ENCODE peak calls at places on chromosomes 12 and 14, in five cellular contexts. One of them, this sample, is unnamed.
A peak's percentile ranks its signal among the peaks of the same experiment; 100 is the strongest.

GRCh38 chr14:100594625-100594951 is 7.4 kb upstream of the BEGAIN start:
- DNase-seq in mammary epithelial cell: no peak
- DNase-seq in A549: no peak
- DNase-seq in cardiac muscle cell: no peak
- DNase-seq in substantia nigra: no peak
- DNase-seq in this sample: no peak

GRCh38 chr14:88488081-88488480 is 66.7 kb downstream of the PTPN21 start:
- DNase-seq in A549: no peak
- DNase-seq in substantia nigra: no peak
- DNase-seq in cardiac muscle cell: no peak
- DNase-seq in mammary epithelial cell: peak; percentile 66
- DNase-seq in this sample: peak; percentile 68

GRCh38 chr12:93618891-93619410 is 46.5 kb downstream of the SOCS2 start:
- DNase-seq in cardiac muscle cell: no peak
- DNase-seq in substantia nigra: no peak
- DNase-seq in mammary epithelial cell: no peak
- DNase-seq in A549: no peak
- DNase-seq in this sample: no peak

GRCh38 chr14:91233936-91234790 is 10.3 kb downstream of the GPR68 start:
- DNase-seq in mammary epithelial cell: no peak
- DNase-seq in cardiac muscle cell: no peak
- DNase-seq in substantia nigra: no peak
- DNase-seq in A549: no peak
- DNase-seq in this sample: no peak

GRCh38 chr14:90629471-90629870 is 186.8 kb downstream of the TTC7B start:
- DNase-seq in A549: no peak
- DNase-seq in mammary epithelial cell: no peak
- DNase-seq in cardiac muscle cell: no peak
- DNase-seq in substantia nigra: no peak
- DNase-seq in this sample: no peak

GRCh38 chr14:21913759-21914158 is 240.1 kb upstream of the OR4E1 start:
- DNase-seq in A549: peak; percentile 93
- DNase-seq in cardiac muscle cell: peak; percentile 84
- DNase-seq in substantia nigra: no peak
- DNase-seq in mammary epithelial cell: peak; percentile 53
- DNase-seq in this sample: peak; percentile 85

GRCh38 chr12:84619053-84619452 is 293.5 kb downstream of the SLC6A15 start:
- DNase-seq in substantia nigra: no peak
- DNase-seq in A549: no peak
- DNase-seq in mammary epithelial cell: no peak
- DNase-seq in cardiac muscle cell: no peak
- DNase-seq in this sample: no peak

GRCh38 chr14:104986487-104987164 is 1.0 kb downstream of the CLBA1 start:
- DNase-seq in substantia nigra: no peak
- DNase-seq in A549: no peak
- DNase-seq in cardiac muscle cell: no peak
- DNase-seq in mammary epithelial cell: no peak
- DNase-seq in this sample: no peak

GRCh38 chr12:4282892-4283511 is 9.4 kb downstream of the CCND2 start:
- DNase-seq in A549: no peak
- DNase-seq in substantia nigra: no peak
- DNase-seq in mammary epithelial cell: no peak
- DNase-seq in cardiac muscle cell: no peak
- DNase-seq in this sample: no peak

GRCh38 chr14:29603721-29604120 is 323.9 kb downstream of the PRKD1 start:
- DNase-seq in A549: no peak
- DNase-seq in cardiac muscle cell: no peak
- DNase-seq in substantia nigra: no peak
- DNase-seq in mammary epithelial cell: no peak
- DNase-seq in this sample: no peak

GRCh38 chr14:29607129-29607528 is 320.5 kb downstream of the PRKD1 start:
- DNase-seq in cardiac muscle cell: peak; percentile 10
- DNase-seq in substantia nigra: no peak
- DNase-seq in A549: no peak
- DNase-seq in mammary epithelial cell: no peak
- DNase-seq in this sample: no peak

GRCh38 chr14:29601559-29602109 is 326.0 kb downstream of the PRKD1 start:
- DNase-seq in mammary epithelial cell: no peak
- DNase-seq in A549: no peak
- DNase-seq in cardiac muscle cell: no peak
- DNase-seq in substantia nigra: no peak
- DNase-seq in this sample: no peak
- H3K27ac ChIP-seq in mammary epithelial cell: no peak overlapping the region
- H3K27ac ChIP-seq in A549: no peak overlapping the region
- H3K27ac ChIP-seq in cardiac muscle cell: no peak overlapping the region
- H3K27ac ChIP-seq in substantia nigra: no peak overlapping the region
- H3K27ac ChIP-seq in this sample: no peak overlapping the region

DNA sequence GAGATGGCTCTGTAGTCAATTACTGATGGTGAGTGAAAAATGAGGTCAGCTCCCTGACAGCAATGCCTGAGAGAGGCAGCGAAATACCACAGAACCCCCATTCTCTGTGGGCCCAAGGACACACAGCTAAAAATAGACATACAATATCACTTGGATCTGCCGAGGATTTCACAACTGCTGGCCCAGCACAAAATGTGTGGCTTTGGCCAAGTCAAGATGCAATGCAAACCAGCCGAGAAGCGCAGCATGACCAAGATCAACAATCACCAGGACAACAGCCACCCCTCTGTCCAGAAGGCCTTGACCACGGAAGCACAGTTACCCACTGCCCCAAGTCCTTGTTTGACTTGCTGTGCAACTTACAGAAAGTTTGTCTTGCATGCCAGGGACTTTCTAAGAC is 52.2 kb downstream of the CKAP4 start:
- DNase-seq in mammary epithelial cell: no peak
- DNase-seq in A549: no peak
- DNase-seq in substantia nigra: no peak
- DNase-seq in cardiac muscle cell: peak; percentile 18
- DNase-seq in this sample: peak; percentile 77
- H3K27ac ChIP-seq in mammary epithelial cell: no peak overlapping the region
- H3K27ac ChIP-seq in A549: no peak overlapping the region
- H3K27ac ChIP-seq in substantia nigra: no peak overlapping the region
- H3K27ac ChIP-seq in cardiac muscle cell: peak overlapping the region; percentile 43
- H3K27ac ChIP-seq in this sample: no peak overlapping the region

GRCh38 chr12:77814361-77814760 is 16.3 kb upstream of the NAV3 start:
- DNase-seq in A549: no peak
- DNase-seq in substantia nigra: no peak
- DNase-seq in cardiac muscle cell: no peak
- DNase-seq in mammary epithelial cell: no peak
- DNase-seq in this sample: no peak
- H3K27ac ChIP-seq in A549: no peak overlapping the region
- H3K27ac ChIP-seq in substantia nigra: no peak overlapping the region
- H3K27ac ChIP-seq in cardiac muscle cell: no peak overlapping the region
- H3K27ac ChIP-seq in mammary epithelial cell: no peak overlapping the region
- H3K27ac ChIP-seq in this sample: no peak overlapping the region

DNA sequence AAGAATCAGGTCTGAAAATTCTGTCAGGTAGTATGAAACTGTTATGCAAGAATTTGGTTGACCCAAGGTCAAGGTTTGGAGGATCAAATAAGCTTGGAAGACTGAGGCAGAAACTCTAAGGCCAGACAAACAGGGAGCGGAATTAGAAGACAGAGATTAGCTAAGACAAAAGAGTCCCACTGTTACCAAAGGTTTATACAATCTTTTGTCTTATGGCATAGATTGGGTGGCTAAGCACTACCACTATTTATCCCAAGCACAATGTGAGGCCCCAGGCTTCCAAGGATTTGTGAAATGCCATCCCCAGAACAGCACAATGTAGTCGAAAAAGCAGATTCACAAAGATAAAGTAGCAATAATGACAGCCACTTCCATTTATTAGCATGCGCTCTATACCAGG is 311.2 kb downstream of the SEC23A start:
- DNase-seq in cardiac muscle cell: no peak
- DNase-seq in A549: no peak
- DNase-seq in substantia nigra: no peak
- DNase-seq in mammary epithelial cell: no peak
- DNase-seq in this sample: no peak
- H3K27ac ChIP-seq in cardiac muscle cell: no peak overlapping the region
- H3K27ac ChIP-seq in A549: no peak overlapping the region
- H3K27ac ChIP-seq in substantia nigra: no peak overlapping the region
- H3K27ac ChIP-seq in mammary epithelial cell: no peak overlapping the region
- H3K27ac ChIP-seq in this sample: no peak overlapping the region

DNA sequence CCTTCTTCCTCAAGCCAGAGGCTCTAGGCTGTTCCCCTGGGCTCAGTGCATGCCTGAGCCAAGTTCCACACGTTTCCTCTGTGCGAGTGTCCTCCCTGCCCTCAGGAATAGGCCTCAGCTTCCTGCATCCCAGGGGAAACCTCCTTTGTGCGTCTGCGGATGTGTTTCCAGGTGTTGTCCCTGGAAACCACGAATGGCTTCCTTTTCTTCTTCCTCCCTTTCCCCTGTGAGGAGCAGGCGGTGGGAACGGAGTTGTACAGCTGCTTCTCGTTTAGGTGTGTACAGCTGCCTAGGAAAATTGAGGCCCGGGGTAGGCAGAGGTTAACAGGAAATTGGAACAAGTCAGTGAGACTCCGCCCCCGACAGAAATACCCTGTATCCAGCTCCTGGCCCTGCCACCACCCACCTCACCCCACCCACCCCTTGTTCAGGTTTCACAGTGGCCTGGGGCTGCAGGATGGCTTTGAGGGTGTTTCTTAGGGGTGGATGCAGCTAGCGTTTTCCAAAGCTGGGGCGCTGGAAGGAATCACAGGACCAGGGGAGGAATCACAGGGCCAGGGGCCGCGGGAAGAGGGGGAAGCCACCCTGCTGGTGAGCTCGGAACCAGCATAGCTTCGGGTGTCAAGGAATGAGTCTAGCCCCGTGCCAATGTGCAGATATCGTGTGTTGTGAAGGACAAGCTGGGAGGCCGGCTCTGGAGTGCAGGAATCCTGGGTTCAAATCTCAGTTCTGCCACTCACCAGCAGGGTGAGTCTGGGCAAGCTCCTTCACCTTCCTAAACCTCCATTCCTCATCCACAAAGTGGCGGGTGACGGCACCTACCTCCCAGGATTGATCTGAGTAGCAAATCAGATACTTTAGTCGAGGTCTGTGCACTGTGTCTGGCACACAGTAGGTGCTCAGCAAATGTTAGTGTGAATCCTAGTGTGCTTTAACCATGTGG is 53.8 kb upstream of the RIN3 start:
- DNase-seq in A549: no peak
- DNase-seq in mammary epithelial cell: no peak
- DNase-seq in cardiac muscle cell: no peak
- DNase-seq in substantia nigra: no peak
- DNase-seq in this sample: peak; percentile 9
- H3K27ac ChIP-seq in A549: no peak overlapping the region
- H3K27ac ChIP-seq in mammary epithelial cell: no peak overlapping the region
- H3K27ac ChIP-seq in cardiac muscle cell: no peak overlapping the region
- H3K27ac ChIP-seq in substantia nigra: no peak overlapping the region
- H3K27ac ChIP-seq in this sample: no peak overlapping the region

DNA sequence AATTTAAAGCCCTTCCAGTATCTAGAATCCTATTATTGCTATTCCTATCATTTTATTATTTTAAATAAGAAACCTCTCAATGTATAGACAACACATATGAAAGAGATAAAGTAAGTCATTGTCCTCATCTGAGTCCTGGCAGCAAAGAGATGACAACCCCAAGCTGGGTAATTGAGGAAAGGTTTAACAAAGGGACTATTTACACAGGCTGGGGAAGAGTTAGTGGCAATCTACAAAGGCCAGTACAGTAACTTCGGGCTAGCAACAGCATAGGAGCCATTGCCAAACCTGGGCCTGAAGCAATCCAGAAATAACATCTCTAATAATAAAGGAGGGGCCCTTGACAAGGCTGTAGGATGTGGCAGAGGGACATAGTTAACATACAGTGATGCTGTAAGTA is 11.2 kb downstream of the PDE6H start:
- DNase-seq in cardiac muscle cell: no peak
- DNase-seq in A549: no peak
- DNase-seq in substantia nigra: no peak
- DNase-seq in mammary epithelial cell: no peak
- DNase-seq in this sample: no peak
- H3K27ac ChIP-seq in cardiac muscle cell: no peak overlapping the region
- H3K27ac ChIP-seq in A549: no peak overlapping the region
- H3K27ac ChIP-seq in substantia nigra: no peak overlapping the region
- H3K27ac ChIP-seq in mammary epithelial cell: no peak overlapping the region
- H3K27ac ChIP-seq in this sample: no peak overlapping the region

DNA sequence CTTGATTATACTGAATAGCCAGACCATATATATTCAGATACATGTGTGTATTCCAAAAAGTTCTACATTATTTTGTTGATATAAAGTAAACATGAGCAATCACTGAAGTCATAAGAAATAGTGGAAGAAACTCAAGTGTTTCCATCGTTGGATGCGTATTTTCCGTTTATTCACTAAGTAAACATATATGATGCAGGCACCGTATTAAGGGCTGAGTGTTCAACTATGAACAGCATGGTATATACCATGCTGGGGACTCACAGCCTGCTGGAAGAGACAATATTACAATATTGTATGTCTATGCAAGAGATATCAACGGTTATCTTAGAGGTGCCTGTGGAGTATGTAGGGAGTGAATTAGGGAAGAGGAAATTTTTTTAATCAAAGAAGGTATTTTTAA is 1.2 kb downstream of the PYROXD1 start:
- DNase-seq in substantia nigra: no peak
- DNase-seq in cardiac muscle cell: no peak
- DNase-seq in mammary epithelial cell: no peak
- DNase-seq in A549: peak; percentile 25
- DNase-seq in this sample: no peak
- H3K27ac ChIP-seq in substantia nigra: no peak overlapping the region
- H3K27ac ChIP-seq in cardiac muscle cell: no peak overlapping the region
- H3K27ac ChIP-seq in mammary epithelial cell: peak overlapping the region; percentile 90
- H3K27ac ChIP-seq in A549: peak overlapping the region; percentile 99
- H3K27ac ChIP-seq in this sample: peak overlapping the region; percentile 91

GRCh38 chr12:121983546-121984205 is 38.0 kb upstream of the BCL7A start:
- DNase-seq in substantia nigra: no peak
- DNase-seq in cardiac muscle cell: no peak
- DNase-seq in A549: no peak
- DNase-seq in mammary epithelial cell: no peak
- DNase-seq in this sample: no peak

GRCh38 chr12:121982950-121983349 is 38.7 kb upstream of the BCL7A start:
- DNase-seq in cardiac muscle cell: no peak
- DNase-seq in A549: no peak
- DNase-seq in substantia nigra: no peak
- DNase-seq in mammary epithelial cell: no peak
- DNase-seq in this sample: no peak

GRCh38 chr12:121980892-121981272 is 40.8 kb upstream of the BCL7A start:
- DNase-seq in mammary epithelial cell: no peak
- DNase-seq in substantia nigra: no peak
- DNase-seq in cardiac muscle cell: no peak
- DNase-seq in A549: no peak
- DNase-seq in this sample: no peak

GRCh38 chr12:121981456-121981855 is 40.2 kb upstream of the BCL7A start:
- DNase-seq in substantia nigra: no peak
- DNase-seq in cardiac muscle cell: no peak
- DNase-seq in mammary epithelial cell: no peak
- DNase-seq in A549: no peak
- DNase-seq in this sample: no peak

DNA sequence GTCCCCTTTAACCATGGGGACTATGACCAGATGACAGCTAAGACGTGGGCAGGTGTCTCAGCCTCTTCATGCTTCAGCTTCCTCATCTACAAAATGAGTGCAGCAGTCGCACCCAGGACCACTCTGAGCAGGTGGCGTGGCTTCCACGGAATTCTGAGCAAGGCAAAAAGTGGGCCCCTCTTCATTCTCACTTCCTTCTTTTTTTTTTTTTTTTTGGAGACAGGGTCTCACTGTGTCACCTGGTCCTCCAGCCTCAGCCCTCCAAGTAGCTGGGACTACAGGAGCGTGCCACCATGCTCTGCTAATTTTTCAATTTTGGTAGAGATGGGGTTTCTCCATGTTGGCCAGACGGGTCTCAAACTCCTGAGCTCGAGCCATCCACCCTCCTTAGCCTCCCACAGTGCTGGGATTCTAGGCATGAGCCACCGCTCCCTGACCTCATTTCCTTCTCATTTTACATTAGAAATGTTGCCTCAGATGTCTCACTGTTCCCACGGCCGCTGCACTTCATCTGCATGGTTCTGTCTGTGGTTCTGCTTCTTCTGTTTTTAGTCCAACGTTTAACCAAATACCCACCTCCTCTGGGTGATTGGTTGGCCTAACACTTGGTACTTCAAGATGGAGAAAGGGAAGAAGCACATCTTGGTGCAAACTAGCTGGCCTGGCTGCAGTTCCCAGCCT is 41.3 kb upstream of the BCL7A start:
- DNase-seq in mammary epithelial cell: no peak
- DNase-seq in cardiac muscle cell: no peak
- DNase-seq in A549: no peak
- DNase-seq in substantia nigra: no peak
- DNase-seq in this sample: no peak
- H3K27ac ChIP-seq in mammary epithelial cell: no peak overlapping the region
- H3K27ac ChIP-seq in cardiac muscle cell: no peak overlapping the region
- H3K27ac ChIP-seq in A549: no peak overlapping the region
- H3K27ac ChIP-seq in substantia nigra: no peak overlapping the region
- H3K27ac ChIP-seq in this sample: no peak overlapping the region